ENCODE peak calls at places on chromosomes 2 and 18, in four cellular contexts. B is A549, Z is GM12878, H is HepG2. I is an unnamed sample.

GRCh38 chr2:133581027-133581760 is 12.9 kb upstream of the NCKAP5 start:
- DNase-seq in B (no peak), Z (no peak), H (no peak), I (no peak)

GRCh38 chr2:101753720-101754490 is 56.4 kb downstream of the MAP4K4 start:
- DNase-seq in B (no peak), Z (peak), H (no peak), I (no peak)

GRCh38 chr2:232502513-232502900 is 14.9 kb upstream of the ECEL1 start:
- DNase-seq in B (no peak), Z (no peak), H (no peak), I (no peak)

GRCh38 chr2:208872591-208872990 is 466.0 kb downstream of the PTH2R start:
- DNase-seq in B (no peak), Z (no peak), H (no peak), I (peak)

GRCh38 chr18:49098386-49098785 is 147.6 kb upstream of the SMAD7 start:
- DNase-seq in B (no peak), Z (no peak), H (no peak), I (no peak)

GRCh38 chr2:120772261-120772660 is 36.6 kb downstream of the GLI2 start:
- DNase-seq in B (no peak), Z (no peak), H (no peak), I (no peak)

GRCh38 chr2:123826729-123827271 is 198.3 kb upstream of the CNTNAP5 start:
- DNase-seq in B (no peak), Z (no peak), H (no peak), I (no peak)

GRCh38 chr18:69484699-69485396 is 84.2 kb downstream of the DOK6 start:
- DNase-seq in B (peak), Z (no peak), H (peak), I (no peak)

GRCh38 chr2:6526093-6526824 is 339.4 kb downstream of the CMPK2 start:
- DNase-seq in B (no peak), Z (peak), H (peak), I (no peak)

GRCh38 chr18:58269931-58270330 is 225.9 kb downstream of the NEDD4L start:
- DNase-seq in B (no peak), Z (no peak), H (no peak), I (no peak)

GRCh38 chr2:201396595-201396994 is 39.5 kb upstream of the FLACC1 start:
- DNase-seq in B (peak), Z (no peak), H (no peak), I (no peak)

GRCh38 chr2:18345848-18346247 is 214.6 kb downstream of the RDH14 start:
- DNase-seq in B (peak), Z (no peak), H (no peak), I (no peak)

GRCh38 chr2:157304811-157305712 is 20.6 kb downstream of the ERMN start:
- DNase-seq in B (no peak), Z (no peak), H (no peak), I (no peak)

GRCh38 chr2:168961450-168962229 is 60.5 kb downstream of the G6PC2 start:
- DNase-seq in B (peak), Z (peak), H (peak), I (peak)

GRCh38 chr2:71787476-71788185 is 334.3 kb downstream of the DYSF start:
- DNase-seq in B (no peak), Z (no peak), H (no peak), I (no peak)

GRCh38 chr2:1708476-1709334 is 35.6 kb downstream of the PXDN start:
- DNase-seq in B (no peak), Z (no peak), H (no peak), I (no peak)

DNA sequence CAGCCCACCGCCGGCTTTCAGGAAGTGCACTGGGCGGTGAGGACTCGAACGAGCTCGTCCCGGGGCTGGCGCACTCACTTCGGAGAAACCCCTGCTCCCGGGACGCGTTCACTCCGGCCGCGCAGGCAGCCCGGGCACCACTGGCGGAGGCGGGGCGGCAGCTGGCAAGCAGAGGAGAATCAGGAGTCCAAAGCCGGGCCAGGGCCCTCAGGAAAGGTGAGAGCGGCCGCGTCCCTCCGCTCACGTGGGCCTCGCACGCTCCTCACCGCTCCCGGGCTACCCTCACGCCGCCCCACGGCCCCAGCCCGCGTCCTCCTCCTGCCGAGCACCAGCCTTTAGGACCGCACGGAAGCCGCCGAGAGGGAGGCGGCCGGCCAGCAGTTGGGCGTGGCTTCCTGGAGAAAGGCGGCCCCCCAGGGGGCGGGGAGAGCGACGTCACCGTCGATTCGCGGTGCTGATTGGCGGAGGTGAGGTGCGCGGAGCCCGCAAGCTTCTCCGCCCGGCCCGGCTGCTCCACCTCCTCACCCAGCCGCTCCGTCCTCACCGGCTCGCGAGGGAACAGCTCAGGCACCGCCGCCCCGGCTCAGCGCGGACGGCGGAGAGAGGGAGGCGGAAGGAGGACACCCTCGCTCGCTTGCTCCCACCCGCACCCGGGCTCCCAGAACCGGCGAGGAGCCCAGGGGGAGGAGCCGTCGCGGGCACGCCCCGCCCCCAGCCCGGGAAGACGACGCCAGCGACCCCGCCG is at the start of gene ZCCHC2:
- DNase-seq in B (peak), Z (peak), H (peak), I (peak)
- TF ChIP-seq REST in B (no peak), Z (no peak), H (no peak), I (no peak)

GRCh38 chr2:235471186-235471747 is 22.6 kb upstream of the AGAP1 start:
- DNase-seq in B (no peak), Z (no peak), H (no peak), I (no peak)
- TF ChIP-seq REST in B (peak), Z (no peak), H (peak), I (peak)

DNA sequence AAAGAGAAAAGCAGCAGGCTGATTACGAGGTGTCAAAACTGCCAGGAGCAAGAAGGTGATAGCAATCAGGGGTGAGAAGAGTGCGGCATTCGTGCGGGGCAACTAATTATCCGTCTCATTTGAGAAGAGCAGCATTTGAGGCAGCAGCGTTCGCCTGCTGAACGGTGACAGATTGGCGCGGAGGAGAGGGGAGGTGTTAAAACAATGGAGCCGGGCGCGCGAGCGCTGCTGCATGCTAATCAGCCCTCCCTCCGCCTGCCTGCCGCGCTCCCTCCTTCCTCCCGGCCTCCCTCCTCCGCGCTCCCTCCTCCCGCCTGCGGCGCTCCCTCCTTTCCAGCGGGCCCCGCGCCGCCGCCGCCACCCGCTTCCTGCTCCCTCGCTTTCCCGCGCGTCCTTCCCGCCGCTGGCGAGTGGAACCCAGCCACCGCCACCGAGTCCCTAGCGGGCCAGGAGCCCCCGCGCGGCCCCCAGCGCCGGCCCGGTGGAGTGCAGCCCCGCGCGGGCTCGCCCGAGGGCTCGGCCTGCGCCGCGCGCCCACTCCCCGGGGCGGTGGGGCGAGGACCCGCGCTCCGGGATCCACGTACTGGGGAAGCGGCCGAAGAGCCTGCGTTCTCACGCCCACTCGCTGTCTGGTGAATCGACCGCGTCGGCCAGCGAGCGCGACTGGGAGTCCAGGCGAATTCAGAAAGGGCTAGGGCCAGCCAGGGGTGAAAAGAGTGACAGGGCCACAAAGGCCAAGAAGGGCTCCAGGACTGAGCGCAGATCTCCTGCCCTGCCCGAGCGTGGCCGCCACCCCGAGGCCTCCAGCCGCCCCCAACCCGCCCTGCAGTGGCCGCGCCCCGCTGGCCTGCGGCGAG is 69.4 kb upstream of the PSMD14 start:
- DNase-seq in B (peak), Z (no peak), H (no peak), I (no peak)
- TF ChIP-seq REST in B (no peak), Z (no peak), H (no peak), I (no peak)

GRCh38 chr18:63964908-63965307 is 5.0 kb upstream of the SERPINB8 start:
- DNase-seq in B (no peak), Z (no peak), H (peak), I (no peak)
- TF ChIP-seq REST in B (no peak), Z (no peak), H (no peak), I (no peak)

DNA sequence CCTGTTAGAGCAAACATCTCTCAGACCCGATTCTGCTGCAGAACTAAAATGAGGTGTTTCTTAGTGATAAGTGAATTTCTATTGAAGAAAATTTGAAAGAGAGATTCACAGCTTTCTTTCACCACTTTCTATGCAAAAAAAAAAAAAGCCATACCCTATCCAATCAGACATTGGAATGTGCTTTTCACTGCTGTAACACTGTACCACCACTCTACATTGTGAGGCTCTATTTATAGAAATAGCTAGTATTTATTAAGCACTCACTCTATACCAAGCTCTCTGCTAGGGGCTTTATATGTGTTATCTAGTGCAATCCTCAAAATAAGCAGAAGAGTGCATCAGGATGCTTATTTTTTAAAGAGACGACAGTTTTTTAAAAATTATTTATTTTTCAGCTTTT is 580.6 kb upstream of the VRK2 start:
- DNase-seq in B (no peak), Z (no peak), H (no peak), I (no peak)
- TF ChIP-seq REST in B (no peak), Z (no peak), H (no peak), I (no peak)

GRCh38 chr2:236444187-236444586 is 125.4 kb upstream of the ACKR3 start:
- DNase-seq in B (no peak), Z (no peak), H (no peak), I (no peak)
- TF ChIP-seq REST in B (no peak), Z (no peak), H (no peak), I (no peak)

GRCh38 chr2:74503506-74504475 is 3.7 kb downstream of the PCGF1 start:
- DNase-seq in B (no peak), Z (no peak), H (no peak), I (no peak)

GRCh38 chr2:74502147-74502719 is 2.8 kb upstream of the LBX2 start:
- DNase-seq in B (no peak), Z (no peak), H (peak), I (no peak)

GRCh38 chr2:74504591-74504990 is 2.9 kb downstream of the PCGF1 start:
- DNase-seq in B (no peak), Z (no peak), H (no peak), I (no peak)

GRCh38 chr2:74501335-74502071 is 2.1 kb upstream of the LBX2 start:
- DNase-seq in B (no peak), Z (no peak), H (peak), I (no peak)

DNA sequence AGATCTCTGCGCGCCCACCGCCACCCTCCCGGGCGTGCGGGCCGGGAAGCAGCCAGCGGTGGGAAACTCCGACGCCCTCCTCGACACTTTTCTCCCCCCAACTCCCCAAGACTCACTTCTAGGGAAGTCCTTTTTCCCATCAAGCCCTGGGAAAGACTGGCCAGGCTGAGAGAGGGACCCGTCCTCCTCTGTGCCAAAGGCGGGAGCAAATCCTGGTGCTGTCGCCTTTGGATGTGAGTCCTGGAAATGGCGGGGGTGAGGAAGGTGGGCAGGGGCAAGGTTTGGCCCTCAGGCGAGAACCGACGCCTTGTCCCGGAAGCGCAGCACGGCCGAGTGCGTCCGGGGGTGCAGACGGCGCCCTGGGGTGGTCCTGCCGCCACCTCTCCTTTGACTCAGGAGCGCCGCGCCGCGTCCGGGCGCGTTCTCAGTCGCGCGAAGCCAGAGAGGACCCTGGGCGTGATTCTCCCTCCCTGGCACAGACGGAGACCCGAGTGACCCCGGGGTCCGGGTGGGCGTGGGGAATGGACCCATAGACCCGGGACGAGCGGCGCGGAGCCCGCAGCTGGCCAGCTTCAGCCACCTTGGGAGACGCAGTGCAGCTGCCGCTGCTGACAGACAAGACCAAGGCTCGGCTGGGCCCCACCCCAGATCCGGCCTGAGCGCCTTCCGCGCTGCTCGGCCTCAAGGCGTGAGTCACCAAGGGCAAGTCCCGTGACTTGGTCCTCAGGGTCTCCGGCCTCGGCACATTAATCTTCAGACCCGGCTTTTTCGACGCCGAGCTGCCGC is 3.5 kb upstream of the LBX2 start:
- DNase-seq in B (peak), Z (no peak), H (peak), I (no peak)
- TF ChIP-seq REST in B (no peak), Z (no peak), H (no peak), I (peak)

GRCh38 chr2:111883661-111884591 is at the start of gene ANAPC1:
- DNase-seq in B (peak), Z (peak), H (peak), I (peak)
- TF ChIP-seq REST in B (peak), Z (no peak), H (no peak), I (peak)